ENCODE peak calls at places on chromosome 9, in four cellular contexts. B is naive B cell, A is keratinocyte, J is pulmonary artery endothelial cell. G is an unnamed sample.

GRCh38 chr9:96858018-96858573 is 3.8 kb upstream of the ZNF782 start:
- DNase-seq in B (no peak), A (peak), J (no peak), G (no peak)

GRCh38 chr9:88218721-88219120 is 80.4 kb upstream of the SPATA31C2 start:
- DNase-seq in B (no peak), A (no peak), J (no peak), G (no peak)

GRCh38 chr9:93909242-93909616 is 45.9 kb downstream of the BARX1 start:
- DNase-seq in B (no peak), A (no peak), J (no peak), G (no peak)

GRCh38 chr9:133657120-133657661 is 21.0 kb downstream of the DBH start:
- DNase-seq in B (no peak), A (no peak), J (no peak), G (no peak)

GRCh38 chr9:124297553-124297905 is 39.8 kb downstream of the NEK6 start:
- DNase-seq in B (no peak), A (peak), J (peak), G (no peak)

GRCh38 chr9:70161414-70161732 is 97.4 kb upstream of the SMC5 start:
- DNase-seq in B (no peak), A (no peak), J (no peak), G (no peak)

GRCh38 chr9:37449877-37450632 is 15.2 kb downstream of the ZBTB5 start:
- DNase-seq in B (no peak), A (no peak), J (no peak), G (no peak)

GRCh38 chr9:34566972-34567371 is 22.6 kb downstream of the CNTFR start:
- DNase-seq in B (no peak), A (no peak), J (no peak), G (no peak)

GRCh38 chr9:35760651-35761050 is 6.6 kb upstream of the MSMP start:
- DNase-seq in B (no peak), A (no peak), J (peak), G (no peak)

GRCh38 chr9:111896942-111897830 is 572 bp downstream of the UGCG start:
- DNase-seq in B (no peak), A (no peak), J (no peak), G (no peak)

GRCh38 chr9:34716711-34717110 is 6.8 kb upstream of the CCL21 start:
- DNase-seq in B (no peak), A (no peak), J (no peak), G (no peak)

GRCh38 chr9:132408521-132408920 is 1.5 kb upstream of the CFAP77 start:
- DNase-seq in B (no peak), A (no peak), J (no peak), G (no peak)

GRCh38 chr9:81585191-81585763 is 104.1 kb downstream of the TLE1 start:
- DNase-seq in B (no peak), A (no peak), J (no peak), G (no peak)

GRCh38 chr9:128097156-128098016 is 29.4 kb downstream of the SLC25A25 start:
- DNase-seq in B (no peak), A (no peak), J (no peak), G (no peak)

GRCh38 chr9:6049798-6050197 is 34.4 kb upstream of the RANBP6 start:
- DNase-seq in B (no peak), A (no peak), J (no peak), G (no peak)

GRCh38 chr9:133282454-133283238 is 7.6 kb upstream of the ABO start:
- DNase-seq in B (no peak), A (no peak), J (no peak), G (no peak)